ENCODE peak calls at places on chromosomes 7 and 10, in four cellular contexts. P is heart right ventricle, I is left ventricle myocardium inferior, X is T-helper 22 cell. F is an unnamed sample.

GRCh38 chr7:124652237-124652636 is 113.4 kb downstream of the GPR37 start:
- DNase-seq in P (no peak), I (no peak), X (no peak), F (no peak)

GRCh38 chr7:43905954-43906326 is 456 bp downstream of the URGCP start:
- DNase-seq in P (peak; percentile 25), I (peak; percentile 29), X (no peak), F (peak; percentile 48)

GRCh38 chr7:70456729-70457128 is 675.2 kb upstream of the GALNT17 start:
- DNase-seq in P (no peak), I (no peak), X (no peak), F (no peak)

GRCh38 chr10:48551796-48552591 is 52.9 kb downstream of the ARHGAP22 start:
- DNase-seq in P (peak; percentile 31), I (peak; percentile 38), X (no peak), F (no peak)

GRCh38 chr7:107940951-107941350 is 50.0 kb downstream of the DLD start:
- DNase-seq in P (no peak), I (no peak), X (no peak), F (no peak)

GRCh38 chr10:113953505-113954272 is 90.0 kb upstream of the ADRB1 start:
- DNase-seq in P (no peak), I (no peak), X (no peak), F (no peak)

GRCh38 chr7:47470567-47471357 is 111.1 kb downstream of the TNS3 start:
- DNase-seq in P (no peak), I (no peak), X (no peak), F (peak; percentile 59)

GRCh38 chr10:129553928-129554327 is 86.9 kb downstream of the MGMT start:
- DNase-seq in P (no peak), I (no peak), X (no peak), F (no peak)

GRCh38 chr7:127715901-127716300 is 63.9 kb downstream of the SND1 start:
- DNase-seq in P (no peak), I (no peak), X (no peak), F (no peak)

GRCh38 chr7:27146491-27147210 is 923 bp downstream of the HOXA6 start:
- DNase-seq in P (no peak), I (no peak), X (no peak), F (no peak)

GRCh38 chr10:24448351-24449009 is 239.5 kb downstream of the KIAA1217 start:
- DNase-seq in P (no peak), I (no peak), X (no peak), F (no peak)

GRCh38 chr7:16564909-16565426 is 38.3 kb downstream of the LRRC72 start:
- DNase-seq in P (no peak), I (no peak), X (no peak), F (no peak)

GRCh38 chr7:49850921-49851613 is 77.6 kb downstream of the VWC2 start:
- DNase-seq in P (no peak), I (no peak), X (no peak), F (no peak)

GRCh38 chr10:44384601-44385422 is at the start of gene CXCL12:
- DNase-seq in P (peak; percentile 73), I (peak; percentile 72), X (no peak), F (peak; percentile 69)

GRCh38 chr10:12945709-12946359 is 55.7 kb downstream of the CCDC3 start:
- DNase-seq in P (no peak), I (no peak), X (no peak), F (no peak)

GRCh38 chr7:102891693-102892261 is 21.0 kb upstream of the LRRC17 start:
- DNase-seq in P (no peak), I (peak; percentile 29), X (no peak), F (no peak)